ENCODE peak calls at places on chromosomes 3 and 15, in five cellular contexts. One of them, this sample, is unnamed.
A peak's percentile ranks its signal among the peaks of the same experiment; 100 is the strongest.

GRCh38 chr15:52783929-52784798 is 6.0 kb downstream of the ONECUT1 start:
- DNase-seq in GM20000: peak; percentile 59
- DNase-seq in NCI-H2081: peak; percentile 62
- DNase-seq in frontal cortex: no peak
- DNase-seq in T-helper 2 cell: no peak
- DNase-seq in this sample: no peak

GRCh38 chr15:48802867-48803266 is 8.0 kb downstream of the CEP152 start:
- DNase-seq in frontal cortex: no peak
- DNase-seq in T-helper 2 cell: no peak
- DNase-seq in NCI-H2081: no peak
- DNase-seq in GM20000: no peak
- DNase-seq in this sample: no peak

GRCh38 chr15:45855210-45855906 is 220.5 kb downstream of the SQOR start:
- DNase-seq in frontal cortex: no peak
- DNase-seq in T-helper 2 cell: no peak
- DNase-seq in GM20000: no peak
- DNase-seq in NCI-H2081: no peak
- DNase-seq in this sample: peak; percentile 18

GRCh38 chr15:31089361-31090047 is 12.0 kb downstream of the TRPM1 start:
- DNase-seq in frontal cortex: no peak
- DNase-seq in NCI-H2081: no peak
- DNase-seq in T-helper 2 cell: no peak
- DNase-seq in GM20000: no peak
- DNase-seq in this sample: no peak

GRCh38 chr15:60620707-60621106 is 141.8 kb upstream of the ICE2 start:
- DNase-seq in frontal cortex: peak; percentile 8
- DNase-seq in T-helper 2 cell: no peak
- DNase-seq in GM20000: no peak
- DNase-seq in NCI-H2081: no peak
- DNase-seq in this sample: no peak

GRCh38 chr3:55487376-55488241 is 503 bp upstream of the WNT5A start:
- DNase-seq in GM20000: peak; percentile 68
- DNase-seq in NCI-H2081: no peak
- DNase-seq in T-helper 2 cell: no peak
- DNase-seq in frontal cortex: peak; percentile 24
- DNase-seq in this sample: no peak

GRCh38 chr15:50886611-50887350 is 21.7 kb upstream of the AP4E1 start:
- DNase-seq in NCI-H2081: no peak
- DNase-seq in frontal cortex: no peak
- DNase-seq in T-helper 2 cell: no peak
- DNase-seq in GM20000: no peak
- DNase-seq in this sample: no peak

GRCh38 chr15:84781505-84781904 is 33.1 kb downstream of the ZNF592 start:
- DNase-seq in GM20000: no peak
- DNase-seq in NCI-H2081: no peak
- DNase-seq in T-helper 2 cell: no peak
- DNase-seq in frontal cortex: no peak
- DNase-seq in this sample: no peak

GRCh38 chr3:27666708-27667107 is 55.4 kb downstream of the EOMES start:
- DNase-seq in GM20000: no peak
- DNase-seq in frontal cortex: peak; percentile 59
- DNase-seq in NCI-H2081: peak; percentile 15
- DNase-seq in T-helper 2 cell: no peak
- DNase-seq in this sample: no peak

GRCh38 chr3:31240894-31241293 is 291.8 kb upstream of the STT3B start:
- DNase-seq in frontal cortex: no peak
- DNase-seq in GM20000: no peak
- DNase-seq in NCI-H2081: no peak
- DNase-seq in T-helper 2 cell: no peak
- DNase-seq in this sample: no peak

GRCh38 chr3:46865034-46865507 is 1.8 kb upstream of the MYL3 start:
- DNase-seq in T-helper 2 cell: no peak
- DNase-seq in GM20000: no peak
- DNase-seq in NCI-H2081: no peak
- DNase-seq in frontal cortex: no peak
- DNase-seq in this sample: no peak

GRCh38 chr15:39199076-39199475 is 381.8 kb upstream of the THBS1 start:
- DNase-seq in GM20000: no peak
- DNase-seq in NCI-H2081: no peak
- DNase-seq in T-helper 2 cell: no peak
- DNase-seq in frontal cortex: no peak
- DNase-seq in this sample: no peak

GRCh38 chr3:124504332-124505059 is 225.8 kb upstream of the UMPS start:
- DNase-seq in T-helper 2 cell: no peak
- DNase-seq in NCI-H2081: no peak
- DNase-seq in frontal cortex: peak; percentile 20
- DNase-seq in GM20000: no peak
- DNase-seq in this sample: no peak